ENCODE peak calls at places on chromosomes 16 and 17, in eight cellular contexts. K is B cell, E is AG09309, R is upper lobe of right lung, T is brain microvascular endothelial cell, C is left ventricle myocardium inferior, G is GM12878, B is Panc1. U is an unnamed sample.

GRCh38 chr16:57531253-57531575 is 5.2 kb downstream of the CCDC102A start:
- DNase-seq in K (peak; percentile 39), E (no peak), R (no peak), T (no peak), C (no peak), G (no peak), B (no peak), U (no peak)

GRCh38 chr17:82835766-82836512 is 3.9 kb downstream of the ZNF750 start:
- DNase-seq in K (no peak), E (no peak), R (peak; percentile 53), T (no peak), C (no peak), G (no peak), B (no peak), U (no peak)

GRCh38 chr17:30600830-30601494 is 123.8 kb downstream of the GOSR1 start:
- DNase-seq in K (peak; percentile 43), E (no peak), R (peak; percentile 74), T (no peak), C (no peak), G (no peak), B (no peak), U (no peak)

GRCh38 chr16:74740795-74741304 is 33.8 kb downstream of the FA2H start:
- DNase-seq in K (no peak), E (no peak), R (no peak), T (no peak), C (no peak), G (no peak), B (no peak), U (no peak)

GRCh38 chr16:17166095-17166494 is 304.7 kb downstream of the XYLT1 start:
- DNase-seq in K (no peak), E (no peak), R (no peak), T (no peak), C (no peak), G (no peak), B (no peak), U (no peak)

GRCh38 chr16:13316008-13316407 is 414.6 kb downstream of the SHISA9 start:
- DNase-seq in K (no peak), E (no peak), R (no peak), T (no peak), C (no peak), G (no peak), B (no peak), U (no peak)

GRCh38 chr17:60851181-60851580 is 173.5 kb downstream of the BCAS3 start:
- DNase-seq in K (no peak), E (no peak), R (no peak), T (no peak), C (no peak), G (no peak), B (no peak), U (no peak)

GRCh38 chr17:27497696-27498095 is 41.4 kb downstream of the KSR1 start:
- DNase-seq in K (no peak), E (no peak), R (peak; percentile 21), T (no peak), C (no peak), G (no peak), B (no peak), U (no peak)

GRCh38 chr16:89961920-89962319 is 13.4 kb downstream of the DEF8 start:
- DNase-seq in K (no peak), E (no peak), R (no peak), T (no peak), C (no peak), G (no peak), B (no peak), U (no peak)
- TF ChIP-seq CTCF in K (no peak), E (no peak), R (no peak), T (no peak), C (no peak), G (no peak), B (no peak), U (no peak)

DNA sequence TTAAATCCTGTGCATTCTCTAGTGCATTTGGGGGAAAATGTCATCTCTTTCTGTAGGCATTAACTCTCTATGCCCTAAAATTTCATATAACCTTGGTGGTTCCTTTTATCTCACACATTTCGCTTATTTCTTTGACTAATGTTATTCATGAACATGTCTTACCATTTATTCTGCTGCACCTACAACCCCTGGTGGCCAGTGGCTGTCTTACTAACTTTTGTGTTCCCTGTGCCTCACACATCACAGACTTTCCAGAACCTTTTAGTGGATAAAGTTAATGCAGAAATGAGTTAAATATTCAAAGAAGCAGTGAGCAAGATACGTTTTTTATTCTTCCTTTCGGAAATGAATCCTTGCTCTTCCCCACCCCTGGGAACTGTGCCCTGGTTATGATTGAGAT is 111.9 kb downstream of the CDH13 start:
- DNase-seq in K (no peak), E (no peak), R (no peak), T (peak; percentile 39), C (no peak), G (no peak), B (no peak), U (no peak)
- TF ChIP-seq CTCF in K (no peak), E (peak; percentile 43), R (no peak), T (peak; percentile 61), C (peak; percentile 62), G (peak; percentile 36), B (no peak), U (no peak)

GRCh38 chr17:5864910-5865657 is 205.1 kb upstream of the WSCD1 start:
- DNase-seq in K (no peak), E (no peak), R (no peak), T (no peak), C (no peak), G (no peak), B (no peak), U (no peak)
- TF ChIP-seq CTCF in K (no peak), E (no peak), R (no peak), T (no peak), C (no peak), G (no peak), B (no peak), U (no peak)

DNA sequence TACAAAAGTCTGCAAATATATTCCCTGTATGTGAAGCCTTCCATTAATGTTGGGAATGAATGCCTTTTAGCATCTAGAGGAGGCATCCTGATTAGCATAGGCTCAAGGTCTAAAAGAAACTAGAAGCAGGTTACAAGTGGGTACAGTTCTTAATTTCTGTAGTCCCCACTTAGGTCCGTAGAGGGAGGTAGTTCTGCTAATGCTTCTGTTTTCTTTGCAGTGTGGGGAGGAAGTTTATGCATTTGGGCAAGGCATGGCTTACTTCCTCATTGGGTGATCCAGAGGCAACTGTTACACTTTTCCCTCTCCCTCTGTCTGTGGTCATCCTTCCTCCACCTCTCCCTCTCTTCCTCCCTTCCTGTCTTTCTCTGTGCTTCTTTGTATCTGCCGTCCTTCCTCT is 108.4 kb upstream of the ZKSCAN2 start:
- DNase-seq in K (no peak), E (no peak), R (no peak), T (no peak), C (no peak), G (no peak), B (no peak), U (no peak)
- TF ChIP-seq CTCF in K (no peak), E (no peak), R (no peak), T (no peak), C (no peak), G (no peak), B (peak; percentile 7), U (no peak)

GRCh38 chr17:49364119-49364518 is 2.1 kb upstream of the ZNF652 start:
- DNase-seq in K (no peak), E (no peak), R (no peak), T (no peak), C (no peak), G (no peak), B (no peak), U (no peak)

GRCh38 chr17:49362723-49363117 is 670 bp upstream of the ZNF652 start:
- DNase-seq in K (no peak), E (no peak), R (no peak), T (no peak), C (no peak), G (no peak), B (no peak), U (no peak)

GRCh38 chr17:49369089-49369488 is 7.0 kb upstream of the ZNF652 start:
- DNase-seq in K (no peak), E (no peak), R (no peak), T (no peak), C (no peak), G (no peak), B (no peak), U (no peak)

GRCh38 chr17:49363251-49363650 is 1.2 kb upstream of the ZNF652 start:
- DNase-seq in K (no peak), E (no peak), R (no peak), T (no peak), C (no peak), G (no peak), B (no peak), U (no peak)

GRCh38 chr17:49365667-49366066 is 3.6 kb upstream of the ZNF652 start:
- DNase-seq in K (no peak), E (no peak), R (no peak), T (no peak), C (no peak), G (no peak), B (no peak), U (no peak)
- TF ChIP-seq CTCF in K (no peak), E (peak; percentile 23), R (no peak), T (peak; percentile 40), C (peak; percentile 27), G (no peak), B (peak; percentile 45), U (no peak)

GRCh38 chr17:12227547-12227946 is 206.9 kb downstream of the MAP2K4 start:
- DNase-seq in K (no peak), E (no peak), R (no peak), T (no peak), C (no peak), G (no peak), B (no peak), U (no peak)
- TF ChIP-seq CTCF in K (no peak), E (no peak), R (no peak), T (no peak), C (no peak), G (no peak), B (no peak), U (no peak)

DNA sequence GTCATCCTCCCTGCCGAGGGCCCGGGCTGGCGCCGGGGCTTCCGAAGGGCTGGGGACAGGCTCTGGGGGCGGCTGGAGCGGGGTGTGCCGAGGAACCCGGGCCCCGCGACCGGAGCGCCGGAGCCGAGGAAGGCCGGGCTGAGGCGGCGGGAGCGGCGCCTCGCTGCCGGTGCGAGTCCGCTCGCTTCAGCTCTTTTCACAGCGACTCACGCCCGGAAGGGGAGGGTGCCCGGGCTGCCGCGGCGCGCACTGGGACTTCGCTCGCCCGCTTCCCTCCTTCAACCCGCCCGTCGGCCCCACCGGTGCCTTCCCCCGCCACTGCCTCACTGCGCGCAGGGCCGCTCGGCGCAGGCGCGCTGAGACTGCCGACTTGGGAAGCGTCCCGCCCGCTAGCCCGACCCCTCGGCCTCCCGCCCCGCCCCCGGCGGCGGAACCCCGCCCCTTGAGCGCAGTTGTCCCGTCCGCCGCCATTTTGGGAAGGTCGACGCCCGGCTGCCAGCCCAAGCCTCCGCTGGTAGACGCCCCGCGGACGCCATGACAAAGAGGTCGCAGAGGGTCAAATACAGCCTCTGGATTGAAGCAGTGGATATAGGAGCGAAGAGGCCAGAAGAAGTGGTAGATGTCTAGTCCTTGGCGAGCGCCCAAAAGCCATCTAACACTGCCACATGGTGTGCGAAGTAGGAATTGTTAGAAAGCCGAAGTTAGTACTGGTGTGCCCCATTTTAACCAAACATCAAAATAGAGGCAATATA is at the start of gene UBE2G1:
- DNase-seq in K (peak; percentile 98), E (peak; percentile 77), R (peak; percentile 99), T (peak; percentile 94), C (peak; percentile 98), G (peak; percentile 89), B (peak; percentile 90), U (peak; percentile 94)
- TF ChIP-seq CTCF in K (no peak), E (peak; percentile 20), R (no peak), T (peak; percentile 51), C (peak; percentile 26), G (peak; percentile 50), B (no peak), U (no peak)